ENCODE peak calls at places on chromosomes 16 and 17, in nine cellular contexts. U is astrocyte of the spinal cord; M is stomach; F is CD4-positive, alpha-beta T cell; G is upper lobe of right lung; C is fibroblast of mammary gland; Q is cardiac fibroblast; R is heart right ventricle; V is AG10803. W is an unnamed sample.

GRCh38 chr16:75792781-75793180 is 66.5 kb upstream of the CPHXL start:
- DNase-seq in F (no peak), G (no peak), V (no peak), Q (no peak), R (no peak), C (no peak), M (no peak), U (peak; percentile 3), W (no peak)

GRCh38 chr16:50270510-50271147 is 4.3 kb downstream of the ADCY7 start:
- DNase-seq in G (peak; percentile 73), R (no peak), C (no peak), F (no peak), M (no peak), Q (no peak), U (no peak), V (no peak), W (no peak)

GRCh38 chr17:38733315-38734234 is 3.4 kb downstream of the CISD3 start:
- DNase-seq in Q (no peak), F (no peak), G (no peak), U (no peak), V (no peak), C (no peak), M (no peak), R (no peak), W (no peak)

GRCh38 chr16:59290718-59291117 is 556.6 kb upstream of the GOT2 start:
- DNase-seq in Q (no peak), C (no peak), V (no peak), F (no peak), R (no peak), G (no peak), U (no peak), M (no peak), W (no peak)

GRCh38 chr17:67542219-67543114 is 165.4 kb downstream of the PITPNC1 start:
- DNase-seq in V (no peak), Q (no peak), G (no peak), F (no peak), R (no peak), M (no peak), U (no peak), C (no peak), W (no peak)

GRCh38 chr16:89637379-89637778 is 20.1 kb downstream of the CHMP1A start:
- DNase-seq in F (no peak), Q (no peak), G (no peak), R (no peak), M (no peak), V (no peak), C (no peak), U (no peak), W (no peak)

GRCh38 chr17:17017343-17018014 is 24.8 kb upstream of the MPRIP start:
- DNase-seq in U (no peak), Q (no peak), F (no peak), M (no peak), C (no peak), G (no peak), R (no peak), V (no peak), W (no peak)

GRCh38 chr16:7313170-7313569 is 19.5 kb upstream of the RBFOX1 start:
- DNase-seq in V (no peak), U (no peak), F (no peak), Q (no peak), M (no peak), C (no peak), G (no peak), R (no peak), W (peak; percentile 20)

GRCh38 chr16:84773312-84773711 is 46.5 kb upstream of the CRISPLD2 start:
- DNase-seq in C (no peak), G (no peak), V (no peak), U (no peak), M (no peak), R (no peak), F (no peak), Q (no peak), W (no peak)

GRCh38 chr16:47777191-47777590 is 316.1 kb downstream of the PHKB start:
- DNase-seq in C (peak; percentile 89), R (no peak), V (peak; percentile 78), U (peak; percentile 34), Q (peak; percentile 46), F (no peak), M (no peak), G (no peak), W (no peak)

DNA sequence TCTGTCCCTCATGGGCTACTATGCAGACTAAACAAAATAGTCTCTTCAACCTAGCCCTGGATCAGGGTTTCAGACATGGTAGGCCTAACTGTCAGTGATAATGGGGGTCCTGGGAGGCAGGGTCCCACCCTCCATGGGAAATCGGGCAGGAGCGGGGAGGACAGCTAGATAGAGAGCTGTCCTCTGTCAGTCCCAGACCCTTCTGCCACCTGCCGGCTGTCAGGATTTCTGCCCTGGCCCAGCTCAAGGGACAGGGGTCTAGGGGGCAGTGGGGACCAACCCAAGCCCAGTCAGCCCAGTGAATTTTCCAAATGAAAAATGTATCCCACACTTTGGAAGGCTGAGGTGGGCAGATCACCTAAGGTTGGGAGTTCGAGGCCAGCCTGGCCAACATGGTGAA is 5.3 kb downstream of the CA7 start:
- DNase-seq in U (no peak), R (no peak), C (no peak), Q (no peak), G (no peak), M (no peak), V (no peak), F (no peak), W (no peak)
- TF ChIP-seq CTCF in U (no peak), R (no peak), C (no peak), Q (no peak), G (no peak), M (no peak), V (no peak), F (no peak), W (no peak)

GRCh38 chr17:36602924-36603384 is 1.6 kb downstream of the MRM1 start:
- DNase-seq in M (peak; percentile 50), U (peak; percentile 74), G (peak; percentile 66), Q (peak; percentile 80), V (peak; percentile 61), C (peak; percentile 71), R (peak; percentile 47), F (peak; percentile 56), W (peak; percentile 74)
- TF ChIP-seq CTCF in M (no peak), U (peak; percentile 88), G (peak; percentile 82), Q (peak; percentile 82), V (peak; percentile 88), C (peak; percentile 84), R (peak; percentile 85), F (peak; percentile 87), W (peak; percentile 93)

GRCh38 chr16:4687416-4687815 is 5.9 kb upstream of the NUDT16L1 start:
- DNase-seq in R (no peak), M (no peak), V (no peak), F (no peak), Q (no peak), C (no peak), G (no peak), U (no peak), W (no peak)
- TF ChIP-seq CTCF in R (no peak), M (no peak), V (no peak), F (no peak), Q (no peak), C (no peak), G (no peak), U (no peak), W (no peak)

GRCh38 chr16:80923356-80923755 is 83.3 kb downstream of the CMC2 start:
- DNase-seq in C (no peak), U (no peak), Q (no peak), V (no peak), M (no peak), R (no peak), G (no peak), F (no peak), W (no peak)

GRCh38 chr16:80924372-80924978 is 82.2 kb downstream of the CMC2 start:
- DNase-seq in Q (peak; percentile 76), C (peak; percentile 61), V (peak; percentile 65), G (no peak), M (peak; percentile 80), U (peak; percentile 52), F (peak; percentile 8), R (peak; percentile 32), W (peak; percentile 83)
- TF ChIP-seq CTCF in Q (peak; percentile 71), C (peak; percentile 65), V (peak; percentile 82), G (peak; percentile 41), M (no peak), U (peak; percentile 82), F (peak; percentile 14), R (peak; percentile 57), W (peak; percentile 57)

DNA sequence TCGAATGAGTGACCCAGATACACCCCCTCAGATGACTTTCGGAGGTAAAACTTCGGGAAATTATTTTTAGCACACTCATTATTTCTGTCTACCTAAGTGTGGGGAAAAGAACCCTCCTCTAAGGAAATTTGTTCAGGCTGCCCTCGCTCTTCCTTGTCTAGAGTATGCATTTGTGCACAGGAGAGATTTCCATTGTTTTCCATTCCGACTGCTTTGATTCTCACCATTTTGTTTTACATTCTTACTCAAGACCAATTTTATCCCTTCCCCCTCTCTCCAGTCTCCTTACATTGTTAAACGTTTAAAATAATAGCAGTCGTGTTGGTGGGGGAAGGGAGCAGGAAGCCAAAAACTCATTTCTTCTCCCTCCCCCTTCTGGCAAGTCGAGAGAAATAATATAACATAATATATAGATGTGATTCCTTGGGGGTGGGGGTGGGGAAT is 1.5 kb upstream of the CHD3 start:
- DNase-seq in C (no peak), F (no peak), Q (no peak), V (no peak), R (no peak), G (no peak), U (no peak), M (no peak), W (no peak)
- TF ChIP-seq CTCF in C (no peak), F (no peak), Q (no peak), V (no peak), R (no peak), G (no peak), U (no peak), M (no peak), W (no peak)

GRCh38 chr16:58198022-58198683 is at the start of gene CSNK2A2:
- DNase-seq in M (peak; percentile 75), C (peak; percentile 59), U (peak; percentile 53), F (peak; percentile 76), R (peak; percentile 70), G (peak; percentile 88), V (peak; percentile 71), Q (peak; percentile 74), W (peak; percentile 76)
- TF ChIP-seq CTCF in M (no peak), C (no peak), U (peak; percentile 28), F (no peak), R (peak; percentile 39), G (no peak), V (peak; percentile 15), Q (no peak), W (no peak)

DNA sequence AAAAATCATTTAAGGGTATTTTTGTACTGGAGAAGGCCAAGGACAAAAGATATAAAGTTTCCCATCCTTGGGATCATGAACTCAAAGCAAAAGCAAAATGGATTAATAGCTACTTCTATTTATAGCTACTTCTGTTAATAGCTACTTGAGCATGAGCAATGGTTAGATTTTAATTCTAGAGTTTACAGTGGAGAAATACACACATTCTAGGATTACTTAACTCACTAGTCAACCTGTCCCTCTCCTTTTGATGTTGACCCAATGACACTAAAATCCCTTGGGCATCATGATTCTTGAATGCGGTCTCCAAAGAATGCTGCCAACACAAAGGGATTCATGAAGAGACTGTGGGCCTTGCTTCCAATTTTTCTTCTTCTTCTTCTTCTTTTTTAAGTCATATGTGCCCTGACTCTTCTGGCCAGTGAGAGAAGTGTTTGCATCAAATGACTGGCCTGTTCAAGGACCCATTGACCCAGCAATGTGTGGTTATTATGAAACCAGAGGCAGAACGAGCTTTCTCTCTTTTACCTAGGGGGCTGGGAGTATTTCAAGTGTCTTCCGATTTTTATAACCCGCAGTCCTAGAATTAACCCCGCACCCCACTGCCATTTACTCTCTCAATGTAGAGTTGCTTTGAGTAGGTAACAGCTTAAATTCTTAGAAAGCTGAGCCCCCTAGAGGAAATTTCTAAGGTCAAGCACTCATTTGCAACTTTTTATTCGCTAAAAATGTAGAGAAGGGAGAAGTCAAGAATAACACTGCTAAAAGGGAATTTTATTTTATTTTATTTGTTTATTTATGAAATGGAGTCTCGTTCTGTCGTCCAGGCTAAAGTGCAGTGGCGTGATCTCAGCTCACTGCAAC is 34.6 kb downstream of the OTOA start:
- DNase-seq in Q (no peak), F (no peak), U (no peak), R (no peak), V (no peak), G (no peak), C (no peak), M (no peak), W (no peak)
- TF ChIP-seq CTCF in Q (no peak), F (no peak), U (no peak), R (no peak), V (no peak), G (no peak), C (no peak), M (no peak), W (no peak)

W was measured in glutamatergic neuron.